ENCODE peak calls at places on chromosomes 1 and 21, in four cellular contexts. G is neuronal stem cell; J is CD8-positive, alpha-beta T cell; Q is cardiac muscle cell. K is an unnamed sample.

GRCh38 chr1:13694886-13695684 is 4.9 kb upstream of the PRDM2 start:
- DNase-seq in G (no peak), J (no peak), Q (no peak), K (no peak)

GRCh38 chr1:149844096-149844495 is 55.3 kb upstream of the BOLA1 start:
- DNase-seq in G (no peak), J (peak), Q (peak), K (peak)

GRCh38 chr1:66443793-66444192 is 90.2 kb upstream of the SGIP1 start:
- DNase-seq in G (no peak), J (no peak), Q (peak), K (no peak)

GRCh38 chr1:93740141-93740540 is 58.5 kb upstream of the BCAR3 start:
- DNase-seq in G (no peak), J (no peak), Q (no peak), K (no peak)

GRCh38 chr1:217943361-217943760 is 312.2 kb downstream of the SPATA17 start:
- DNase-seq in G (no peak), J (no peak), Q (no peak), K (no peak)

GRCh38 chr1:9181990-9182783 is 52.4 kb upstream of the H6PD start:
- DNase-seq in G (no peak), J (no peak), Q (peak), K (peak)

GRCh38 chr21:37195649-37196048 is 71.5 kb downstream of the VPS26C start:
- DNase-seq in G (no peak), J (no peak), Q (no peak), K (no peak)

GRCh38 chr1:8016244-8017241 is 9.6 kb downstream of the ERRFI1 start:
- DNase-seq in G (no peak), J (no peak), Q (peak), K (no peak)

GRCh38 chr1:55192093-55192492 is 23.1 kb downstream of the USP24 start:
- DNase-seq in G (no peak), J (no peak), Q (no peak), K (no peak)

GRCh38 chr1:36411674-36412648 is 14.3 kb upstream of the LSM10 start:
- DNase-seq in G (no peak), J (no peak), Q (peak), K (peak)

GRCh38 chr1:9539829-9540550 is 725 bp downstream of the SLC25A33 start:
- DNase-seq in G (peak), J (peak), Q (peak), K (peak)

GRCh38 chr1:233075045-233075444 is 124.6 kb downstream of the NTPCR start:
- DNase-seq in G (no peak), J (no peak), Q (no peak), K (peak)

GRCh38 chr21:16084776-16085364 is 355.1 kb downstream of the USP25 start:
- DNase-seq in G (no peak), J (no peak), Q (peak), K (peak)

GRCh38 chr1:44721521-44722361 is 9.2 kb downstream of the RNU5D-1 start:
- DNase-seq in G (no peak), J (peak), Q (peak), K (peak)

GRCh38 chr1:54927475-54928240 is 40.7 kb upstream of the DHCR24 start:
- DNase-seq in G (no peak), J (no peak), Q (peak), K (peak)

GRCh38 chr1:119516680-119517079 is 9.7 kb downstream of the HSD3B1 start:
- DNase-seq in G (no peak), J (no peak), Q (no peak), K (no peak)

GRCh38 chr1:209318302-209319056 is 265.0 kb upstream of the CAMK1G start:
- DNase-seq in G (no peak), J (no peak), Q (peak), K (no peak)

GRCh38 chr1:12370241-12370980 is 140.6 kb downstream of the VPS13D start:
- DNase-seq in G (no peak), J (no peak), Q (no peak), K (no peak)

GRCh38 chr1:223621312-223621734 is 44.2 kb downstream of the CAPN8 start:
- DNase-seq in G (no peak), J (no peak), Q (no peak), K (no peak)

GRCh38 chr1:233962878-233963277 is 58.4 kb downstream of the SLC35F3 start:
- DNase-seq in G (no peak), J (no peak), Q (no peak), K (no peak)

GRCh38 chr21:45800339-45801080 is 157.0 kb downstream of the PCBP3 start:
- DNase-seq in G (no peak), J (no peak), Q (no peak), K (no peak)

GRCh38 chr1:158248122-158248521 is 6.1 kb upstream of the CD1A start:
- DNase-seq in G (no peak), J (no peak), Q (no peak), K (no peak)

GRCh38 chr1:6471086-6471841 is 5.3 kb upstream of the TNFRSF25 start:
- DNase-seq in G (no peak), J (no peak), Q (no peak), K (no peak)

DNA sequence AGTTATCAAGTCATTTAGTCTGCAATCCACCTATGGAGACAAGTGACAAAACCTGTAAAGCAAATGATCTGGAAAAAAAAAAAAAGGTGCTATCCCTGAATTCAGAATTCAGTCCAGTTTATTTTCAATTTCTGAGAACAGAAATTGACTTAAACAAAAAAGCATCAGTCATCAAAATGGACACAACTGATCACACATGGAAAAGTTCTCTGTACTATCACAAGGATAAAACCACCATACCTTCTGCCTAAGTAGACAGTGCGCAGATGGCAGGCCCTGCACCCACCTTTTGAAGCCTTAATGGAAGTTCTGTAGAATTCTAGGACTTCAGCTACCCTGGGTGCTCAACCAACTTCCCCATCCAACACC is 3.5 kb downstream of the PABPC4 start:
- DNase-seq in G (no peak), J (no peak), Q (no peak), K (no peak)
- H3K4me3 ChIP-seq in G (no peak), J (no peak), Q (no peak), K (peak)

GRCh38 chr1:70355111-70355407 is 537 bp upstream of the ANKRD13C start:
- DNase-seq in G (no peak), J (no peak), Q (no peak), K (no peak)

GRCh38 chr1:70354332-70355110 is at the start of gene ANKRD13C:
- DNase-seq in G (peak), J (peak), Q (peak), K (peak)

GRCh38 chr1:70353641-70354331 is 736 bp downstream of the ANKRD13C start:
- DNase-seq in G (no peak), J (no peak), Q (peak), K (peak)

DNA sequence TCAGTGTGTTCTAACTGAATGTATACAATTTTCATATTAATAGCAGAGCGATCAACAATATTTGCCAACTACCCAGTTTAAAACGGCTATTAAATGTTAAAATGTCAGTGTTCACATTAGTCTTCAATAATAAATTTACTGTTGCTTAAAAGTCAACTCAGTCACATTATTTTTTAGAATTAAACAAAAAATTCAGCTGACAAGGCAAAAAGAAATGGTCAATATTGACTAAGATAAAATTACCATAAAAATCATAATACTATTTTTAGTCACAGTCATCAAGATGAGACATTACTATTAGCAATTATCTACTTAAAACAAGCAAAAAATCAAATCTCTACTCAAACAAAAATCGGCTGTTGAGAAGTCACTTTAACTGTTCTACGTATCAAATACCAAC is 1.5 kb downstream of the ANKRD13C start:
- DNase-seq in G (no peak), J (no peak), Q (no peak), K (no peak)
- H3K4me3 ChIP-seq in G (no peak), J (peak), Q (peak), K (peak)

GRCh38 chr21:31728191-31728590 is 3.7 kb downstream of the SCAF4 start:
- DNase-seq in G (no peak), J (no peak), Q (no peak), K (no peak)
- H3K4me3 ChIP-seq in G (no peak), J (no peak), Q (no peak), K (no peak)

GRCh38 chr1:234963904-234964702 is 164.5 kb downstream of the TOMM20 start:
- DNase-seq in G (no peak), J (no peak), Q (no peak), K (no peak)
- H3K4me3 ChIP-seq in G (no peak), J (peak), Q (no peak), K (no peak)

DNA sequence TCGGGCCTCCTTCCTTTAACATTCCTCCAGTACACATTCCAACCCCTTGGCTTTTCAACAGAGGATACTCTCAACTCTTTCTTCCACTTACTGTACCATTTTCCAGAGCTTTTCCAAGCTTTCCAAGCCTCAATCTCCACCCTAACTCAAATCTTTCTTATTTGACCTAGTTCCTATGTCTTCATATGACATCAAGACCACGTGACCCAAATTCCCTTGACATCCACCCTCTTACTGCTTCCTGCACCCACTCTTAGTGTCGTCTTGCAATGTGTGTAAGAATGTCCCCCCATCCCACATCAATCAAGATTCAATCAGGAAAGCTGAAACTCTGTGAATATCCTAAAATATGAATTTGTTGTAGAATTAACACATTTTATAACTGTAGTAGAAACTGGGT is 155.0 kb downstream of the OMA1 start:
- DNase-seq in G (no peak), J (no peak), Q (no peak), K (no peak)
- H3K4me3 ChIP-seq in G (no peak), J (no peak), Q (no peak), K (no peak)

GRCh38 chr1:244273845-244274619 is 177.7 kb downstream of the ADSS2 start:
- DNase-seq in G (peak), J (no peak), Q (peak), K (peak)
- H3K4me3 ChIP-seq in G (no peak), J (no peak), Q (no peak), K (peak)

DNA sequence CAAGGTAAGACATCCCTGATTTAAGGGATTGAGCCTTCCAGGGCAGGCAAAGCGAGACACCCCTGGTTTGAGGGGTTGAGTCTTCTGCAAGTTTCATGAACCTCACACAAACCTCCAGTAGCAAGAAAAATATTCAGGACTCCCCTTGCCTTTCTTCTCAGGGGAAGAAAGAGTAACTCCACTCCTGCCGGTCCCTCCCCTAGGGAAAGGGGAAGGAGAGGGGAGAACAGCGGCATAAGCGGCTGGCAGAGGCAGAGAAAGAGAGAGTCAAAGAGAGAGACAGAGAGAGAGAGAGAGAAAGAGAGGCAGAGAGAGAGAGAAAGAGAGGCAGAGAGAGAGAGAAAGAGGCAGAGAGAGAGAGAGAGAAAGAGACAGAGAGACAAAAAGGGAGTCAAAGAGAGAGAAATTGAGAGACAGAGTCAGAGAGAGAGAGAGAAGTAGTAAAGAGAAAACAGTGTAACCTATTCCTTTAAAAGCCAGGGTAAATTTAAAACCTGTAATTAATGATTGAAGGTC is 29.5 kb upstream of the CBR3 start:
- DNase-seq in G (no peak), J (no peak), Q (no peak), K (no peak)
- H3K4me3 ChIP-seq in G (peak), J (no peak), Q (no peak), K (no peak)

GRCh38 chr1:53063744-53064515 is 1.9 kb downstream of the PODN start:
- DNase-seq in G (no peak), J (no peak), Q (no peak), K (no peak)

GRCh38 chr1:53061123-53061858 is 722 bp upstream of the PODN start:
- DNase-seq in G (no peak), J (no peak), Q (peak), K (peak)

GRCh38 chr1:53062731-53063591 is 948 bp downstream of the PODN start:
- DNase-seq in G (no peak), J (no peak), Q (no peak), K (no peak)

GRCh38 chr1:53060580-53060979 is 1.4 kb upstream of the PODN start:
- DNase-seq in G (no peak), J (no peak), Q (peak), K (peak)

DNA sequence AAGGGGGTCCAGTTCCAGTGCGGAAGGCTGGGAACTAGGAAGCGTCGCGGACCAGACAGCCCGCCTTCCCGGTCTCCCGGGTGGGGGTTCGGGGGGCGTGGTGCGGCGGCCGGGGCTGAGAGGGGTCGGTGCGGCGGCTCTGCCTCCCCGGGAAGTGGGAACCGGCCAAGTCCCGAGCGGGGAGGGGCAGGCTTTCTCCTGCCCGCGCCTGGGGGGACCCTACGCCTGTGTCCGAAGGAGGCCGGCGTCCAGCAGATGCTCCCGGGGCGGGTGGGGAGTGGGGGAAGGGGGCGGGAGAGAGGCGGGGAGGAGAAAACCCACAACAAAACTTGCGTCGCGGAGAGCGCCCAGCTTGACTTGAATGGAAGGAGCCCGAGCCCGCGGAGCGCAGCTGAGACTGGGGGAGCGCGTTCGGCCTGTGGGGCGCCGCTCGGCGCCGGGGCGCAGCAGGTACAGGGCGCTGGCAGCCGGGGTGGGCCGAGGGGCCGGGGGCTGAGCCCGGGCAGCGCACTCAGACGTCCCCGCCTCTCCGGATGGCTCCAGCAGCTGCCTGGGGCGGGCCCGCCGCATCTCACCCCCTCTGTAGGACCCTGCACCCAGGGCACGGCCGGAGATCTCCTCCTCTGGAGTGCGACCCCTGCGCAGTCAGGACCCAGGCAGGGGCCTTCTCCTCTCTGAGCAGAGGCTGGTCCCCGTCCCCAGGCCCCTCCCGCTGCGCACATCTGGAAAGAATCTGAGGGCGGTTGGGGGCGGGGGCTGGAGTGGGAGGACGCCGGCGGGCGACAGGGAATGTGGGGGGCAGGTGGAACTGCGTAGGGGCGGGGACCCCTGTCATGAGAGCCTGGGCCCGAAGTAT is at the start of gene PODN:
- DNase-seq in G (no peak), J (no peak), Q (peak), K (peak)
- H3K4me3 ChIP-seq in G (peak), J (peak), Q (peak), K (peak)

K was measured in AG10803.